ENCODE peak calls at places on chromosome 15, in five cellular contexts. D, E, H, F and T are unnamed samples.

GRCh38 chr15:52427804-52428203 is 100.9 kb downstream of the MYO5A start:
- DNase-seq in D (no peak), E (no peak), H (peak; percentile 53), F (peak; percentile 2), T (no peak)

GRCh38 chr15:83582386-83582785 is 71.5 kb upstream of the ADAMTSL3 start:
- DNase-seq in D (no peak), E (no peak), H (no peak), F (no peak), T (no peak)

GRCh38 chr15:42036991-42037390 is 16.1 kb upstream of the PLA2G4E start:
- DNase-seq in D (no peak), E (no peak), H (no peak), F (no peak), T (no peak)

GRCh38 chr15:89332446-89332845 is 2.2 kb downstream of the POLG start:
- DNase-seq in D (no peak), E (peak; percentile 34), H (peak; percentile 66), F (peak; percentile 12), T (no peak)

GRCh38 chr15:69643476-69643875 is 190.9 kb downstream of the RPLP1 start:
- DNase-seq in D (no peak), E (no peak), H (no peak), F (no peak), T (no peak)

GRCh38 chr15:99438691-99439523 is 126.9 kb upstream of the MEF2A start:
- DNase-seq in D (peak; percentile 44), E (peak; percentile 24), H (peak; percentile 51), F (no peak), T (no peak)

GRCh38 chr15:73442968-73443367 is at the start of gene REC114:
- DNase-seq in D (no peak), E (no peak), H (no peak), F (no peak), T (no peak)

GRCh38 chr15:69780374-69780773 is 317.3 kb downstream of the TLE3 start:
- DNase-seq in D (no peak), E (no peak), H (no peak), F (no peak), T (no peak)

GRCh38 chr15:91912336-91912735 is 58.8 kb downstream of the SLCO3A1 start:
- DNase-seq in D (no peak), E (no peak), H (no peak), F (no peak), T (no peak)

GRCh38 chr15:70526974-70527325 is 236.4 kb downstream of the UACA start:
- DNase-seq in D (no peak), E (no peak), H (no peak), F (no peak), T (no peak)

GRCh38 chr15:99253381-99254090 is 2.3 kb downstream of the LRRC28 start:
- DNase-seq in D (no peak), E (no peak), H (no peak), F (no peak), T (no peak)

GRCh38 chr15:26628879-26629529 is 143.9 kb downstream of the GABRB3 start:
- DNase-seq in D (no peak), E (peak; percentile 1), H (peak; percentile 50), F (no peak), T (peak; percentile 94)

GRCh38 chr15:101143321-101143720 is 108.5 kb downstream of the CHSY1 start:
- DNase-seq in D (no peak), E (no peak), H (no peak), F (no peak), T (no peak)

GRCh38 chr15:52128568-52128967 is 16.0 kb upstream of the BCL2L10 start:
- DNase-seq in D (no peak), E (no peak), H (no peak), F (no peak), T (no peak)

GRCh38 chr15:39200586-39200985 is 380.3 kb upstream of the THBS1 start:
- DNase-seq in D (no peak), E (no peak), H (peak; percentile 41), F (no peak), T (no peak)

GRCh38 chr15:91547356-91547755 is 306.2 kb upstream of the SLCO3A1 start:
- DNase-seq in D (no peak), E (no peak), H (no peak), F (no peak), T (no peak)

GRCh38 chr15:97692317-97693015 is 268.0 kb upstream of the ARRDC4 start:
- DNase-seq in D (no peak), E (no peak), H (no peak), F (no peak), T (no peak)

GRCh38 chr15:99305761-99306505 is 54.7 kb downstream of the LRRC28 start:
- DNase-seq in D (no peak), E (peak; percentile 49), H (peak; percentile 58), F (no peak), T (no peak)

GRCh38 chr15:52445553-52445952 is 83.1 kb downstream of the MYO5A start:
- DNase-seq in D (no peak), E (no peak), H (no peak), F (no peak), T (no peak)

GRCh38 chr15:29104566-29104880 is 165.1 kb downstream of the NSMCE3 start:
- DNase-seq in D (no peak), E (no peak), H (no peak), F (no peak), T (no peak)

GRCh38 chr15:50260969-50261496 is 4.5 kb downstream of the HDC start:
- DNase-seq in D (no peak), E (no peak), H (no peak), F (no peak), T (no peak)

GRCh38 chr15:88396382-88396781 is 70.8 kb downstream of the MRPL46 start:
- DNase-seq in D (no peak), E (no peak), H (peak; percentile 45), F (no peak), T (peak; percentile 41)

GRCh38 chr15:70088427-70088826 is 9.3 kb downstream of the TLE3 start:
- DNase-seq in D (no peak), E (no peak), H (no peak), F (no peak), T (no peak)

GRCh38 chr15:38726187-38726586 is 161.6 kb upstream of the RASGRP1 start:
- DNase-seq in D (no peak), E (no peak), H (no peak), F (no peak), T (no peak)

GRCh38 chr15:77021803-77022381 is 27.0 kb downstream of the PSTPIP1 start:
- DNase-seq in D (peak; percentile 78), E (no peak), H (no peak), F (no peak), T (no peak)

GRCh38 chr15:44159492-44159891 is 35.6 kb downstream of the FRMD5 start:
- DNase-seq in D (no peak), E (no peak), H (peak; percentile 67), F (no peak), T (no peak)

GRCh38 chr15:98785796-98786581 is 137.7 kb downstream of the IGF1R start:
- DNase-seq in D (no peak), E (no peak), H (peak; percentile 96), F (no peak), T (no peak)

GRCh38 chr15:63856711-63857458 is 23.1 kb upstream of the HERC1 start:
- DNase-seq in D (no peak), E (peak; percentile 86), H (no peak), F (no peak), T (no peak)

GRCh38 chr15:98555173-98555515 is 93.2 kb upstream of the IGF1R start:
- DNase-seq in D (no peak), E (no peak), H (no peak), F (no peak), T (no peak)

GRCh38 chr15:69758291-69758771 is 305.7 kb downstream of the RPLP1 start:
- DNase-seq in D (no peak), E (peak; percentile 28), H (no peak), F (no peak), T (peak; percentile 34)

GRCh38 chr15:70121656-70122297 is 24.1 kb upstream of the TLE3 start:
- DNase-seq in D (no peak), E (peak; percentile 38), H (no peak), F (no peak), T (no peak)

GRCh38 chr15:25172691-25173090 is 217.9 kb downstream of the SNRPN start:
- DNase-seq in D (no peak), E (no peak), H (no peak), F (no peak), T (no peak)

GRCh38 chr15:73809728-73810501 is 56.8 kb upstream of the INSYN1 start:
- DNase-seq in D (no peak), E (no peak), H (no peak), F (no peak), T (no peak)

DNA sequence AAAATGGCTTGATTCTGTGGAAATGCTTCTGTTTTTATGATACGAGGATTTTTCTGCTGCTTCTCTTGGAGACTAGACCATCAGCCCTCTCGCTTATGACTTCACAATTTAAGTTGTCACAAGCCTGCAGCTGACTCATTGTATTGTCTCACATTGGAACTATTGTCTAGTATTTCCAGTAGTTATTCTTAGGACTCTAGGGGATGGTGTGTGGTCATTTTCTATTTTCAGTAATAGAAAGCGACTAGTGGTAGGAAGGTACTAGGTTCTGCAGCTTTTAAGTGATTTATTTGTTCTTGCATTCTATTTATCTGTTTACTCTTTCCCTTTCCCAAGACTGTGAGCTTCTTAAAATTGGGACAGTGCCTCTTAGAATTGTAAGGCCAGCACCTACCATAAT is 66.3 kb upstream of the CRTC3 start:
- DNase-seq in D (no peak), E (peak; percentile 93), H (no peak), F (no peak), T (no peak)
- TF ChIP-seq CTCF in D (no peak), E (no peak), H (no peak), F (no peak), T (no peak)

DNA sequence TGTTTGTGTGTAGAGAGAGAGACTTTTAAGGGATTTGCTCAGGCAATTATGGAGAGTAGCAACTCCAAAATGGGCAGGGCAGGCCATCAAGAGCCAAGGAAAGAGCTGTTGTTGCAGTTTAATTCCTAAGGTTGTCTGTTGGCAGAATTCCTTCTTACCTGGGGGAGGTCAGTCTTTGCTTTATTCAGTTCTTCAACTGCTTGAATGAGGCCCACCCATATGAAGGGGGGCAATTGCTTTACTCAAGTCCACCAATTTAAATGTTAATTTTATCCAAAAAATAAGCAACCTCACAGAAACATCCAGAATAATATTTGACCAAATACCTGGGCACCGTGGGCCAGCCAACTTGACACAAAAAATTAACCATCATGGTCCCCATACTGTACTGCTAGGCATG is 137.7 kb upstream of the KLHL25 start:
- DNase-seq in D (no peak), E (no peak), H (no peak), F (no peak), T (no peak)
- H3K4me3 ChIP-seq in D (no peak overlapping the region), E (no peak overlapping the region), H (no peak overlapping the region), F (no peak overlapping the region), T (no peak overlapping the region)

GRCh38 chr15:24039683-24040082 is 352.6 kb upstream of the NDN start:
- DNase-seq in D (no peak), E (no peak), H (no peak), F (no peak), T (peak; percentile 14)
- TF ChIP-seq CTCF in D (no peak), E (no peak), H (peak; percentile 8), F (no peak), T (peak; percentile 44)

GRCh38 chr15:65937476-65937875 is 68.2 kb downstream of the RAB11A start:
- DNase-seq in D (no peak), E (peak; percentile 11), H (no peak), F (no peak), T (peak; percentile 66)

GRCh38 chr15:65942436-65942835 is 73.1 kb downstream of the RAB11A start:
- DNase-seq in D (no peak), E (no peak), H (peak; percentile 12), F (no peak), T (no peak)

GRCh38 chr15:65939901-65940617 is 70.8 kb downstream of the RAB11A start:
- DNase-seq in D (no peak), E (peak; percentile 76), H (no peak), F (no peak), T (no peak)

GRCh38 chr15:65937046-65937445 is 67.8 kb downstream of the RAB11A start:
- DNase-seq in D (no peak), E (no peak), H (no peak), F (no peak), T (no peak)

GRCh38 chr15:65940618-65940909 is 71.3 kb downstream of the RAB11A start:
- DNase-seq in D (no peak), E (peak; percentile 25), H (no peak), F (no peak), T (no peak)
- H3K4me3 ChIP-seq in D (no peak overlapping the region), E (no peak overlapping the region), H (no peak overlapping the region), F (no peak overlapping the region), T (no peak overlapping the region)